ENCODE peak calls at places on chromosomes 12 and 14, in seven cellular contexts. T is right lobe of liver; A is mucosa of descending colon; Y is A549; N is CD8-positive, alpha-beta T cell; V is cardiac fibroblast; R is fibroblast of pulmonary artery. S is an unnamed sample.

GRCh38 chr14:71563754-71564153 is 368.5 kb upstream of the RGS6 start:
- DNase-seq in T (no peak), A (no peak), Y (no peak), N (no peak), V (no peak), R (no peak), S (no peak)

GRCh38 chr14:73008501-73008900 is 18.4 kb downstream of the ZFYVE1 start:
- DNase-seq in T (no peak), A (no peak), Y (no peak), N (no peak), V (peak; percentile 41), R (peak; percentile 68), S (no peak)

GRCh38 chr14:25048170-25049126 is 1.5 kb downstream of the STXBP6 start:
- DNase-seq in T (no peak), A (no peak), Y (no peak), N (no peak), V (peak; percentile 84), R (peak; percentile 68), S (no peak)

GRCh38 chr12:45730116-45730841 is 773 bp downstream of the ARID2 start:
- DNase-seq in T (peak; percentile 67), A (peak; percentile 69), Y (peak; percentile 75), N (peak; percentile 45), V (peak; percentile 46), R (peak; percentile 48), S (peak; percentile 82)

GRCh38 chr12:43676183-43676813 is 82.3 kb downstream of the PUS7L start:
- DNase-seq in T (no peak), A (no peak), Y (peak; percentile 67), N (no peak), V (peak; percentile 12), R (peak; percentile 22), S (no peak)

GRCh38 chr12:4160314-4161040 is 113.1 kb upstream of the CCND2 start:
- DNase-seq in T (no peak), A (no peak), Y (no peak), N (no peak), V (no peak), R (no peak), S (no peak)

GRCh38 chr12:51863921-51864700 is 15.6 kb upstream of the FIGNL2 start:
- DNase-seq in T (peak; percentile 79), A (no peak), Y (no peak), N (no peak), V (peak; percentile 11), R (no peak), S (peak; percentile 86)

GRCh38 chr14:69093551-69094421 is 59.1 kb downstream of the DCAF5 start:
- DNase-seq in T (no peak), A (no peak), Y (no peak), N (no peak), V (peak; percentile 77), R (peak; percentile 88), S (no peak)

GRCh38 chr14:36524874-36525745 is 5.1 kb upstream of the NKX2-1 start:
- DNase-seq in T (no peak), A (no peak), Y (peak; percentile 78), N (no peak), V (no peak), R (no peak), S (no peak)

GRCh38 chr14:41699506-41699905 is 92.8 kb downstream of the LRFN5 start:
- DNase-seq in T (no peak), A (no peak), Y (no peak), N (no peak), V (no peak), R (no peak), S (no peak)

GRCh38 chr14:58104808-58105207 is 47.2 kb downstream of the ARMH4 start:
- DNase-seq in T (no peak), A (no peak), Y (no peak), N (no peak), V (peak; percentile 51), R (peak; percentile 63), S (no peak)

GRCh38 chr12:90829044-90829443 is 125.9 kb downstream of the CCER1 start:
- DNase-seq in T (no peak), A (no peak), Y (no peak), N (no peak), V (no peak), R (no peak), S (no peak)

GRCh38 chr12:71438670-71439361 is 782 bp upstream of the LGR5 start:
- DNase-seq in T (no peak), A (no peak), Y (peak; percentile 6), N (no peak), V (peak; percentile 17), R (peak; percentile 6), S (no peak)

GRCh38 chr12:47755655-47756562 is 2.8 kb downstream of the RAPGEF3 start:
- DNase-seq in T (no peak), A (peak; percentile 82), Y (no peak), N (no peak), V (no peak), R (no peak), S (peak; percentile 84)

GRCh38 chr12:48105867-48106563 is at the start of gene SENP1:
- DNase-seq in T (peak; percentile 92), A (peak; percentile 94), Y (peak; percentile 94), N (peak; percentile 85), V (peak; percentile 91), R (peak; percentile 89), S (peak; percentile 96)

GRCh38 chr12:58557156-58557555 is 363.1 kb downstream of the LRIG3 start:
- DNase-seq in T (no peak), A (no peak), Y (no peak), N (no peak), V (peak; percentile 76), R (peak; percentile 92), S (no peak)

GRCh38 chr12:128916425-128916824 is 63.1 kb downstream of the GLT1D1 start:
- DNase-seq in T (no peak), A (no peak), Y (no peak), N (no peak), V (no peak), R (no peak), S (no peak)

GRCh38 chr12:89947437-89948265 is 239.0 kb upstream of the ATP2B1 start:
- DNase-seq in T (no peak), A (no peak), Y (peak; percentile 92), N (no peak), V (peak; percentile 90), R (peak; percentile 92), S (no peak)

GRCh38 chr14:103372552-103373304 is 12.5 kb upstream of the MARK3 start:
- DNase-seq in T (no peak), A (no peak), Y (peak; percentile 78), N (no peak), V (peak; percentile 84), R (peak; percentile 87), S (no peak)

GRCh38 chr14:59360923-59361794 is 104.0 kb downstream of the GPR135 start:
- DNase-seq in T (peak; percentile 65), A (peak; percentile 74), Y (peak; percentile 90), N (no peak), V (peak; percentile 86), R (peak; percentile 92), S (peak; percentile 79)

GRCh38 chr14:23829736-23830474 is 123.7 kb upstream of the DHRS4 start:
- DNase-seq in T (no peak), A (no peak), Y (peak; percentile 89), N (no peak), V (peak; percentile 77), R (peak; percentile 83), S (no peak)

GRCh38 chr12:12889701-12890100 is 1.7 kb upstream of the GPRC5A start:
- DNase-seq in T (no peak), A (no peak), Y (no peak), N (no peak), V (no peak), R (no peak), S (no peak)
- TF ChIP-seq CTCF in T (no peak), A (no peak), Y (no peak), N (no peak), V (no peak), R (no peak), S (no peak)

GRCh38 chr14:100467046-100467750 is 120.0 kb downstream of the BEGAIN start:
- DNase-seq in T (no peak), A (no peak), Y (no peak), N (no peak), V (no peak), R (no peak), S (no peak)

GRCh38 chr14:100469632-100470522 is 117.3 kb downstream of the BEGAIN start:
- DNase-seq in T (no peak), A (no peak), Y (no peak), N (no peak), V (no peak), R (no peak), S (no peak)

GRCh38 chr14:100470523-100470897 is 116.7 kb downstream of the BEGAIN start:
- DNase-seq in T (no peak), A (no peak), Y (no peak), N (no peak), V (no peak), R (no peak), S (no peak)

GRCh38 chr14:100467939-100468338 is 119.3 kb downstream of the BEGAIN start:
- DNase-seq in T (no peak), A (no peak), Y (no peak), N (no peak), V (no peak), R (no peak), S (no peak)

GRCh38 chr14:100468557-100468956 is 118.7 kb downstream of the BEGAIN start:
- DNase-seq in T (no peak), A (no peak), Y (no peak), N (no peak), V (no peak), R (no peak), S (no peak)
- H3K4me3 ChIP-seq in T (no peak overlapping the region), A (no peak overlapping the region), Y (no peak overlapping the region), N (no peak overlapping the region), V (no peak overlapping the region), R (no peak overlapping the region), S (no peak overlapping the region)

DNA sequence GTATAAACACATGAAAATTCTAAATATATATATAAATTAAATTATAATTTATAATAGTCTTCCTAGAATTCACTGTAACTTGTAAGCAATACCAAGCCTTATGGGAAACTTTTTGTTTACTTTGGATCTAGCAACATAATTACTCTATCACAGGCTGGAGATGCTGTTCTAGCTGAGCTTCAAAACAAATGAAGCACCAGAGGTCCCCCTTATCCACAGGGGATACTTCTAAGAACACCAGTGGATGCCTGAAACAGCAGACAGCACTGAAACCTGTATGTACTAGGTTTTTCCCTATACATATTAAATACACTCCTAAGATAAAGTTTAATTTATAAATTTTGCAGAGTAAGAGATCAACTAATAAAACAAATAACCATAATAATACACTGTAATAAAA is 96.6 kb downstream of the CDK17 start:
- DNase-seq in T (no peak), A (no peak), Y (no peak), N (no peak), V (peak; percentile 43), R (peak; percentile 22), S (no peak)
- TF ChIP-seq CTCF in T (no peak), A (no peak), Y (no peak), N (no peak), V (no peak), R (no peak), S (no peak)

DNA sequence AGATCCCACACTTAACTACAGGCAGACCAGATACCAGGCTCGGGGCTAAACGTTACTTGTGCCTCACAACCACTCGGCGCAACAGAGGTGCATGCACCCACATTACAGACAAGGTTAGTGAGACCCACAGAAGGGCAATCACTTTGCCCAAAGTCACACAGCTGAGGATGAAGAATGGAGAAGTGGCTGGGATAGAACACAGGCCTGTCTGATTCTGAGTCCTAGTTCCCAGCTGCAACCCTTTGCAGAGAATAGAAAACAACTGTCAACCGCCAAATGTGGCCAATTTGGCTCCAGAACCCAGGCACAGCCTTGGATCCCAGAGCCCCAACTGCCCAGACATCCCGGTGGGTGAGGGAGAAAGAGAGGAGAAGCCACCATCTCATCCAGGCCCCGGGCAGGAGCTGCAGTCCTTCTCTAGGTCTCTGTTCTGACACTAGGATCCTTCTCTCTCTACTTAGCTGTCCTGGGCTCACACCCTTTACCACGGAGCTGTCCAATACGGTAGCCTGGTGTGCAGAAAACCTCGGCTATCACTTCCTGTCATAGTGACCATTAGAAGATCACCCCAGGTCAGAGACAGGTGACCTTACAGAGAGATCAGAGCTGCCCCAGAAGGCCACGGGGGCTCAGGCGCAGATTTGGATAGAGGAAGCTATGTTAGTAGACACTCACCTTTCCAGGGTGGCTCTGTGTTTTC is 59.1 kb downstream of the FAM222A start:
- DNase-seq in T (peak; percentile 25), A (no peak), Y (no peak), N (no peak), V (no peak), R (no peak), S (peak; percentile 18)
- H3K4me3 ChIP-seq in T (no peak overlapping the region), A (no peak overlapping the region), Y (no peak overlapping the region), N (no peak overlapping the region), V (no peak overlapping the region), R (no peak overlapping the region), S (peak overlapping the region; percentile 15)

S was measured in kidney.